ENCODE peak calls at places on chromosomes 5 and 9, in seven cellular contexts. S, Y, L, A, E, R and T are unnamed samples.

GRCh38 chr5:60261732-60262131 is 368.2 kb upstream of the PDE4D start:
- DNase-seq in A (no peak), Y (no peak), R (no peak), E (no peak), S (no peak), L (no peak), T (no peak)

GRCh38 chr9:86257406-86257805 is 2.1 kb downstream of the C9orf153 start:
- DNase-seq in S (no peak), Y (no peak), R (no peak), A (no peak), L (no peak), E (no peak), T (no peak)

GRCh38 chr5:67409342-67409741 is 212.7 kb upstream of the CD180 start:
- DNase-seq in A (no peak), E (no peak), S (no peak), Y (no peak), L (no peak), R (no peak), T (no peak)

GRCh38 chr9:124574944-124575343 is 67.7 kb upstream of the NR5A1 start:
- DNase-seq in S (no peak), L (no peak), Y (no peak), E (no peak), A (no peak), R (no peak), T (peak; percentile 18)

GRCh38 chr9:37005517-37006140 is 28.4 kb downstream of the PAX5 start:
- DNase-seq in Y (no peak), S (no peak), L (no peak), E (no peak), R (no peak), A (no peak), T (no peak)

GRCh38 chr5:81854915-81855314 is 104.0 kb upstream of the SSBP2 start:
- DNase-seq in S (no peak), A (no peak), L (peak; percentile 58), Y (no peak), R (no peak), E (no peak), T (no peak)

GRCh38 chr9:129569506-129570449 is 51.1 kb downstream of the C9orf50 start:
- DNase-seq in Y (no peak), S (no peak), A (no peak), E (no peak), L (no peak), R (no peak), T (peak; percentile 65)

GRCh38 chr5:68159251-68159951 is 56.2 kb upstream of the PIK3R1 start:
- DNase-seq in R (no peak), A (no peak), E (no peak), S (no peak), Y (no peak), L (no peak), T (no peak)